ENCODE peak calls at places on chromosome 17, in five cellular contexts. B is trophoblast cell, Q is H9, C is H1, G is mesenchymal stem cell. T is an unnamed sample.

GRCh38 chr17:43880420-43880991 is 26.8 kb downstream of the MPP2 start:
- DNase-seq in B (peak), Q (peak), C (no peak), G (peak), T (peak)

GRCh38 chr17:44777394-44778348 is 18.9 kb downstream of the ADAM11 start:
- DNase-seq in B (no peak), Q (peak), C (no peak), G (no peak), T (no peak)

GRCh38 chr17:57215317-57215716 is 41.0 kb upstream of the MSI2 start:
- DNase-seq in B (no peak), Q (no peak), C (no peak), G (peak), T (no peak)

GRCh38 chr17:35684046-35684802 is 47.2 kb upstream of the RASL10B start:
- DNase-seq in B (peak), Q (peak), C (peak), G (peak), T (peak)

GRCh38 chr17:8976638-8977037 is 11.1 kb upstream of the PIK3R5 start:
- DNase-seq in B (no peak), Q (no peak), C (no peak), G (no peak), T (no peak)

GRCh38 chr17:66466933-66467367 is 164.5 kb downstream of the PRKCA start:
- DNase-seq in B (peak), Q (peak), C (no peak), G (peak), T (no peak)

GRCh38 chr17:39208136-39208535 is 8.1 kb downstream of the RPL19 start:
- DNase-seq in B (no peak), Q (no peak), C (no peak), G (no peak), T (no peak)

GRCh38 chr17:77235370-77236080 is 94.8 kb downstream of the SEC14L1 start:
- DNase-seq in B (no peak), Q (no peak), C (no peak), G (peak), T (no peak)

GRCh38 chr17:55577011-55577586 is 65.8 kb upstream of the SMIM36 start:
- DNase-seq in B (peak), Q (no peak), C (no peak), G (peak), T (no peak)

GRCh38 chr17:949623-950338 is 29.8 kb downstream of the NXN start:
- DNase-seq in B (no peak), Q (peak), C (no peak), G (no peak), T (peak)

GRCh38 chr17:63696381-63696961 is 3.5 kb downstream of the LIMD2 start:
- DNase-seq in B (no peak), Q (peak), C (no peak), G (peak), T (peak)

GRCh38 chr17:43917348-43918025 is 10.2 kb upstream of the MPP2 start:
- DNase-seq in B (peak), Q (peak), C (no peak), G (peak), T (no peak)

GRCh38 chr17:76237859-76238313 is 2.4 kb downstream of the RNF157 start:
- DNase-seq in B (no peak), Q (no peak), C (no peak), G (peak), T (no peak)

GRCh38 chr17:55527520-55528118 is 16.4 kb upstream of the SMIM36 start:
- DNase-seq in B (no peak), Q (peak), C (no peak), G (peak), T (peak)

GRCh38 chr17:42286411-42287295 is 1.6 kb upstream of the STAT5A start:
- DNase-seq in B (no peak), Q (peak), C (no peak), G (no peak), T (no peak)

GRCh38 chr17:10198509-10199249 is at the start of gene GAS7:
- DNase-seq in B (no peak), Q (peak), C (no peak), G (peak), T (peak)

GRCh38 chr17:10196936-10197335 is 1.5 kb downstream of the GAS7 start:
- DNase-seq in B (no peak), Q (no peak), C (no peak), G (no peak), T (no peak)

GRCh38 chr17:10196384-10196783 is 2.0 kb downstream of the GAS7 start:
- DNase-seq in B (no peak), Q (no peak), C (no peak), G (no peak), T (no peak)

GRCh38 chr17:10197721-10198508 is 491 bp downstream of the GAS7 start:
- DNase-seq in B (no peak), Q (peak), C (no peak), G (peak), T (no peak)

DNA sequence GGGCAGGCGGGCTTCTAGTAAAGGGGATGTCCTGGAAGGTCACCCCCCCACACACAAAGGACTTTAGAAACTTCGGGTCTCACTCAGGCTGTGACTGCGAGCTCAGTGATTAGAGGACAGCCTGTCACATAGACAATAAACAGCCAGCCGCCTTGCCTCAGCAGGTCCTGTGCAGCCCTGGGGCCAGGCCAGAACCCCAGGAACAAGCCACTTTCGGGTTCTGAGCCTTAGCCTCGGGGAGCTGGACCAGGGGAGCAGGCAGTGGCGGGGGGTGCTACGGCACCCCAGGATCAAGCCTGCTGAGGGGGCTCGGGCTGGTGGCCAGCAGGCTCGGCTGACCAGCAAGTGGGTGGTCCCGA is 1.1 kb downstream of the GAS7 start:
- DNase-seq in B (no peak), Q (no peak), C (no peak), G (peak), T (no peak)
- H3K18ac ChIP-seq in B (peak), Q (no peak), C (no peak), G (peak), T (peak)

GRCh38 chr17:72404872-72405271 is 284.1 kb downstream of the SOX9 start:
- DNase-seq in B (no peak), Q (no peak), C (no peak), G (peak), T (no peak)

GRCh38 chr17:72402727-72403210 is 281.9 kb downstream of the SOX9 start:
- DNase-seq in B (no peak), Q (no peak), C (no peak), G (no peak), T (no peak)

GRCh38 chr17:72401883-72402726 is 281.3 kb downstream of the SOX9 start:
- DNase-seq in B (no peak), Q (no peak), C (no peak), G (no peak), T (no peak)

GRCh38 chr17:72405662-72406230 is 284.9 kb downstream of the SOX9 start:
- DNase-seq in B (no peak), Q (no peak), C (no peak), G (no peak), T (no peak)

GRCh38 chr17:72403713-72404209 is 282.9 kb downstream of the SOX9 start:
- DNase-seq in B (no peak), Q (no peak), C (no peak), G (no peak), T (no peak)
- H2BK12ac ChIP-seq in B (no peak), Q (no peak), C (no peak), G (peak), T (no peak)

GRCh38 chr17:74987909-74988711 is 678 bp downstream of the CDR2L start:
- DNase-seq in B (no peak), Q (peak), C (no peak), G (peak), T (peak)
- H3K18ac ChIP-seq in B (peak), Q (peak), C (peak), G (peak), T (peak)

DNA sequence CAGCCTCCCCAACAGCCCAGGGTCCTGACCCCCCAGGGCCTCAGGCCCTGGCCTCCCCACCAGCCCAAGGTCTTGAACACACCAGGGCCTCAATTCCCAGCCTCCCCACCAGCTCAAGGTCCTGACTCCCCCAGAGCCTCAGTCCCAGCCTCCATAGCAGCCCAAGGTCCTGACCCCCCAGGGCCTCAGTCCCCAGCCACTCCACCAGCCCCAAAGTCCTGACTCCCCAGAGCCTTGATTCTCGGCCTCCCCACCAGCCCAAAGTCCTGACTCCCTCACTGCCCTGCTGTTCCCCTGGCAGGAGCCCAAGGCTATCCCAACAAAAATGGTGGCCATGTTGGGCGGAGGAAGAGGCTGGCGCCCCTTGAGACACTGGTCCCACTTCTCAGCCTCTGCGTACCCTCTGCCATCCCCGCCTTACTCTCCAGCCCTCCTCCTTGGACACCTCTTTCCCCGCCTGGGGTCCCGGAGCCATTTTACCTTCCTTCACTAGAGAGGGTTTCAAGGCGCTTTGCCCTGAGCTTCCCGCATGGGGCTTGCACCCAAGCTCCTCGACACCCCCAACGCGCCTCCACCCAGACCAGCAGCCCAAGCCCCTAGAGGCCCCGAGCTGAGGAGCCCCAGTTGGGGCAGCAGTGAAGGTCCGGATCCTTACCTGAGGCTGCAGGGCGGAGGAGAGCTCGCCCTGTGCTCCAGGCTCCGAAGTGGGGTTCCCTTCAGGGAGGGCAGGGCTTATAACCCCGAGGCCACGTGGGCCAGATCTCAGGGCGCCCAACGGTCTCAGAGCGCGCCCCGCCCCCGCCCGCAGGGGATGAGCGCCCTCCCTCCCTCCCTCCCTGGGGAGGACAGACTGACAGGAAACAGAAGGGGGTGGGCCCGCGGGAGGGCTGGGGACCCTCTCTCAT is 3.5 kb upstream of the TSPOAP1 start:
- DNase-seq in B (no peak), Q (peak), C (no peak), G (no peak), T (no peak)
- H2BK12ac ChIP-seq in B (no peak), Q (peak), C (peak), G (no peak), T (no peak)

DNA sequence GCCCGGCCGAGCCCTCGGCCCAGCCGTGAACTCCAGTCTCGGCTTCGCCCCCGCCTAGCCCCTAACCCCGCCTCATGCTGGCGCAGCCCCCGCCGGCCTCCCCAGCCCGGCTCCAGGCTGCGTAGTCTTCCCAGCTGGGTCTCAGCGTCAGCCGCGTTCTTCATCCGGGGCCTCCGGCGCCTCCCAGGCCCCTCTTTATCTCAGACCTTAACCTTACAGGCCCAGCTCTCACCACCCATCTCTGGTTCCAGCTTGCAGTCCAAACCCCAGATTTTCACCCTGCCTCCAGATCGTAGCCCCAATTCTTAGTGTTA is at the start of gene PROCA1:
- DNase-seq in B (no peak), Q (no peak), C (no peak), G (no peak), T (no peak)
- H3K18ac ChIP-seq in B (peak), Q (peak), C (peak), G (peak), T (peak)

GRCh38 chr17:3985800-3986199 is 21.6 kb upstream of the ATP2A3 start:
- DNase-seq in B (no peak), Q (no peak), C (no peak), G (no peak), T (no peak)
- H2BK12ac ChIP-seq in B (no peak), Q (no peak), C (no peak), G (peak), T (no peak)

T was measured in neuronal stem cell.